ENCODE peak calls at places on chromosomes 12 and 14, in nine cellular contexts. I, K, P, O, W, R, J, G and U are unnamed samples.

GRCh38 chr12:6764011-6764828 is 1.9 kb upstream of the PTMS start:
- DNase-seq in I (peak; percentile 98), K (peak; percentile 88), P (peak; percentile 98), O (peak; percentile 95), W (peak; percentile 100), R (peak; percentile 89), J (peak; percentile 91), G (peak; percentile 96), U (no peak)

GRCh38 chr14:100056431-100056830 is 8.8 kb upstream of the EVL start:
- DNase-seq in I (no peak), K (no peak), P (no peak), O (no peak), W (no peak), R (no peak), J (no peak), G (no peak), U (no peak)

GRCh38 chr14:42869681-42870080 is 1263.0 kb downstream of the LRFN5 start:
- DNase-seq in I (no peak), K (no peak), P (peak; percentile 59), O (peak; percentile 6), W (peak; percentile 72), R (no peak), J (no peak), G (no peak), U (no peak)

GRCh38 chr14:100072783-100073346 is 7.6 kb downstream of the EVL start:
- DNase-seq in I (no peak), K (peak; percentile 77), P (no peak), O (peak; percentile 60), W (no peak), R (peak; percentile 19), J (no peak), G (no peak), U (peak; percentile 78)

GRCh38 chr12:57521475-57522018 is 1.1 kb upstream of the MBD6 start:
- DNase-seq in I (peak; percentile 82), K (no peak), P (peak; percentile 78), O (no peak), W (peak; percentile 58), R (peak; percentile 59), J (no peak), G (peak; percentile 47), U (peak; percentile 57)

GRCh38 chr12:45354399-45354798 is 138.5 kb downstream of the ANO6 start:
- DNase-seq in I (no peak), K (no peak), P (no peak), O (no peak), W (no peak), R (no peak), J (no peak), G (no peak), U (no peak)

GRCh38 chr14:31884776-31885379 is 192.2 kb upstream of the ARHGAP5 start:
- DNase-seq in I (no peak), K (no peak), P (peak; percentile 63), O (peak; percentile 79), W (peak; percentile 45), R (no peak), J (no peak), G (no peak), U (no peak)

GRCh38 chr12:484096-484495 is 24.4 kb downstream of the B4GALNT3 start:
- DNase-seq in I (no peak), K (no peak), P (no peak), O (no peak), W (no peak), R (no peak), J (no peak), G (no peak), U (no peak)

GRCh38 chr14:106185837-106186233 is 659.5 kb downstream of the TMEM121 start:
- DNase-seq in I (no peak), K (no peak), P (no peak), O (no peak), W (no peak), R (no peak), J (no peak), G (no peak), U (no peak)

GRCh38 chr12:100987552-100988277 is 193.1 kb downstream of the ANO4 start:
- DNase-seq in I (no peak), K (no peak), P (peak; percentile 66), O (peak; percentile 48), W (peak; percentile 54), R (peak; percentile 45), J (no peak), G (no peak), U (peak; percentile 68)

GRCh38 chr12:94874086-94874985 is 129.2 kb downstream of the NDUFA12 start:
- DNase-seq in I (no peak), K (no peak), P (peak; percentile 12), O (no peak), W (no peak), R (no peak), J (no peak), G (no peak), U (no peak)

GRCh38 chr14:103520269-103520656 is 2.4 kb downstream of the CKB start:
- DNase-seq in I (peak; percentile 78), K (no peak), P (no peak), O (no peak), W (no peak), R (no peak), J (no peak), G (no peak), U (no peak)

GRCh38 chr12:57523706-57524614 is 1.3 kb downstream of the MBD6 start:
- DNase-seq in I (no peak), K (no peak), P (no peak), O (no peak), W (no peak), R (no peak), J (no peak), G (no peak), U (no peak)

DNA sequence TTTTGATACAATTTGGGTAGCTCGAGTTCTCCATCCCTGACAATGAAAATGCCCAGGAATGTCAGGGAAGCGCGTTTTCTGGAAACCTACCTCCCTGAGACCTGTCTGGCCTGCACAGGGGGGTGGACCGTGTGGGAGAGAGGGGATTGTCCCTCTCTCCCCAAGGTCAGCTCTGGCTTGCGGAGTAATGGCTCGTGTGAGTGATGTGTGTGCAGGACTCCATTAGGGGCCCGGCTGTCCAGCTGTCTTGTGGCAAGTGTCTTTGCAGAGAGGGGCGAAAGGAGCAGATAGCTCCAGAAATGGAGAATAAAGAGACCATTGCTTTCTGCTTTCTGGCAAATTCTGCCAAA is 215.3 kb downstream of the CHST11 start:
- DNase-seq in I (no peak), K (no peak), P (no peak), O (no peak), W (no peak), R (no peak), J (no peak), G (no peak), U (no peak)
- H3K4me3 ChIP-seq in I (peak overlapping the region; percentile 44), K (no peak overlapping the region), P (no peak overlapping the region), O (no peak overlapping the region), W (no peak overlapping the region), R (no peak overlapping the region), J (peak overlapping the region; percentile 6), G (no peak overlapping the region), U (no peak overlapping the region)

DNA sequence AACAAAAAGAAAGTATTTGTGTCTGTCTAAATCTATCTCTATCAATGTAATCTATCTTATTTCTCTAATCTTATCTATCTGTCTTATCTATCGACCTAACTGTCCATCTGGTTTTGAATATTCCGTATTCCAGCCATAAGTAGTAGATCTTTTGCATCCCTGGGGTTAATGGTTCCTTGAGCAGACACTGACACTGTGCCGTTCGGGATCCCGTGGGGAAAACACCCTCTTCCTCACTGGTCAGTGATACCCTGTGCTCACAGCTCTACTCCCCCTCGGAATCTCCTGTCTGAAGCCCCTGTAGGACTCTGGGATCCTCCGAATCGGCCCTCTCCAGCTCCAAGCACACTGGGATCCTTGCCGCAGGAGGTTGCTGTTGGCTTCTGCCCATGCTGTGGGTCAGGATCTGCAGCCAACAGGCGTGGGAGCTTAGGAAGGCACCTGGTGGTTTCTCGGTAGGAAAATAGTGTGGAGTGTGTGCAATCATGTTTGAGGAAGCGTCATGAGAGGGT is 19.0 kb downstream of the FBXL14 start:
- DNase-seq in I (no peak), K (no peak), P (peak; percentile 37), O (no peak), W (peak; percentile 40), R (no peak), J (no peak), G (no peak), U (no peak)
- H3K4me3 ChIP-seq in I (peak overlapping the region; percentile 56), K (peak overlapping the region; percentile 54), P (peak overlapping the region; percentile 11), O (no peak overlapping the region), W (no peak overlapping the region), R (no peak overlapping the region), J (peak overlapping the region; percentile 62), G (no peak overlapping the region), U (no peak overlapping the region)

GRCh38 chr12:14769837-14770494 is 33.3 kb downstream of the WBP11 start:
- DNase-seq in I (peak; percentile 90), K (peak; percentile 89), P (peak; percentile 88), O (peak; percentile 83), W (peak; percentile 72), R (peak; percentile 95), J (peak; percentile 39), G (peak; percentile 80), U (peak; percentile 65)
- H3K4me3 ChIP-seq in I (peak overlapping the region; percentile 85), K (peak overlapping the region; percentile 78), P (peak overlapping the region; percentile 87), O (peak overlapping the region; percentile 96), W (peak overlapping the region; percentile 93), R (peak overlapping the region; percentile 96), J (peak overlapping the region; percentile 79), G (peak overlapping the region; percentile 76), U (peak overlapping the region; percentile 78)

GRCh38 chr14:28778718-28779117 is 12.1 kb downstream of the FOXG1 start:
- DNase-seq in I (no peak), K (no peak), P (no peak), O (no peak), W (no peak), R (no peak), J (no peak), G (no peak), U (no peak)
- H3K4me3 ChIP-seq in I (no peak overlapping the region), K (no peak overlapping the region), P (no peak overlapping the region), O (no peak overlapping the region), W (no peak overlapping the region), R (no peak overlapping the region), J (no peak overlapping the region), G (no peak overlapping the region), U (no peak overlapping the region)

GRCh38 chr12:110543965-110544364 is 39.2 kb downstream of the PPTC7 start:
- DNase-seq in I (no peak), K (no peak), P (no peak), O (no peak), W (no peak), R (no peak), J (no peak), G (no peak), U (no peak)

GRCh38 chr12:110546339-110546738 is 36.8 kb downstream of the PPTC7 start:
- DNase-seq in I (no peak), K (no peak), P (peak; percentile 92), O (peak; percentile 92), W (peak; percentile 92), R (no peak), J (no peak), G (no peak), U (no peak)

GRCh38 chr12:110543252-110543959 is 39.7 kb downstream of the PPTC7 start:
- DNase-seq in I (peak; percentile 89), K (peak; percentile 75), P (peak; percentile 96), O (peak; percentile 98), W (peak; percentile 93), R (no peak), J (peak; percentile 73), G (peak; percentile 86), U (no peak)

GRCh38 chr12:110547090-110547489 is 36.0 kb downstream of the PPTC7 start:
- DNase-seq in I (no peak), K (no peak), P (no peak), O (no peak), W (no peak), R (no peak), J (no peak), G (no peak), U (no peak)

GRCh38 chr12:110545812-110546211 is 37.3 kb downstream of the PPTC7 start:
- DNase-seq in I (no peak), K (no peak), P (no peak), O (no peak), W (no peak), R (no peak), J (no peak), G (no peak), U (no peak)
- H3K4me3 ChIP-seq in I (peak overlapping the region; percentile 5), K (no peak overlapping the region), P (no peak overlapping the region), O (no peak overlapping the region), W (no peak overlapping the region), R (no peak overlapping the region), J (no peak overlapping the region), G (no peak overlapping the region), U (no peak overlapping the region)